ENCODE peak calls at places on chromosomes 5 and 9, in five cellular contexts. E, U, N, V and P are unnamed samples.

GRCh38 chr5:27124590-27124989 is 86.2 kb upstream of the CDH9 start:
- DNase-seq in E (no peak), U (no peak), N (no peak), V (peak), P (peak)

GRCh38 chr9:16417749-16418148 is 452.7 kb downstream of the BNC2 start:
- DNase-seq in E (no peak), U (no peak), N (no peak), V (peak), P (peak)

GRCh38 chr5:78627175-78627574 is 21.4 kb downstream of the LHFPL2 start:
- DNase-seq in E (no peak), U (no peak), N (no peak), V (no peak), P (peak)

GRCh38 chr9:16241231-16241630 is 629.2 kb downstream of the BNC2 start:
- DNase-seq in E (no peak), U (no peak), N (no peak), V (peak), P (peak)

GRCh38 chr5:153623906-153624765 is 133.7 kb downstream of the GRIA1 start:
- DNase-seq in E (no peak), U (no peak), N (no peak), V (peak), P (peak)

GRCh38 chr5:41848983-41849382 is 21.2 kb downstream of the OXCT1 start:
- DNase-seq in E (no peak), U (no peak), N (no peak), V (no peak), P (no peak)

GRCh38 chr5:113271015-113271414 is 163.8 kb downstream of the TSSK1B start:
- DNase-seq in E (no peak), U (no peak), N (no peak), V (peak), P (peak)

GRCh38 chr5:82160948-82161347 is 117.2 kb downstream of the RPS23 start:
- DNase-seq in E (no peak), U (no peak), N (no peak), V (no peak), P (peak)

GRCh38 chr5:104774372-104774771 is 1211.8 kb upstream of the NUDT12 start:
- DNase-seq in E (no peak), U (no peak), N (no peak), V (no peak), P (no peak)